ENCODE peak calls at places on chromosomes 13 and 19, in five cellular contexts. One of them, this sample, is unnamed. For H3K36me3, the result is how much of the 10 kb centered on the place peaks cover.

GRCh38 chr13:23458972-23459371 is 25.5 kb upstream of the SACS start:
- DNase-seq in mucosa of descending colon: no peak
- DNase-seq in psoas muscle: no peak
- DNase-seq in stomach: no peak
- DNase-seq in prostate gland: no peak
- DNase-seq in this sample: no peak

GRCh38 chr19:30557927-30558557 is 185.9 kb downstream of the ZNF536 start:
- DNase-seq in mucosa of descending colon: no peak
- DNase-seq in psoas muscle: no peak
- DNase-seq in stomach: no peak
- DNase-seq in prostate gland: no peak
- DNase-seq in this sample: no peak

GRCh38 chr13:90201198-90201597 is 1146.3 kb upstream of the MIR17HG start:
- DNase-seq in mucosa of descending colon: no peak
- DNase-seq in psoas muscle: no peak
- DNase-seq in stomach: no peak
- DNase-seq in prostate gland: no peak
- DNase-seq in this sample: no peak

GRCh38 chr13:99959127-99959529 is 12.4 kb downstream of the ZIC5 start:
- DNase-seq in mucosa of descending colon: no peak
- DNase-seq in psoas muscle: no peak
- DNase-seq in stomach: peak
- DNase-seq in prostate gland: no peak
- DNase-seq in this sample: no peak

GRCh38 chr13:67438465-67438864 is 208.3 kb upstream of the PCDH9 start:
- DNase-seq in mucosa of descending colon: no peak
- DNase-seq in psoas muscle: no peak
- DNase-seq in stomach: no peak
- DNase-seq in prostate gland: no peak
- DNase-seq in this sample: no peak

GRCh38 chr13:95573226-95573625 is 20.7 kb downstream of the CLDN10 start:
- DNase-seq in mucosa of descending colon: no peak
- DNase-seq in psoas muscle: no peak
- DNase-seq in stomach: no peak
- DNase-seq in prostate gland: no peak
- DNase-seq in this sample: no peak

GRCh38 chr19:42325308-42325895 is at the start of gene MEGF8:
- DNase-seq in mucosa of descending colon: peak
- DNase-seq in psoas muscle: peak
- DNase-seq in stomach: peak
- DNase-seq in prostate gland: peak
- DNase-seq in this sample: peak

GRCh38 chr13:50153401-50153800 is 138.2 kb downstream of the KCNRG start:
- DNase-seq in mucosa of descending colon: no peak
- DNase-seq in psoas muscle: no peak
- DNase-seq in stomach: no peak
- DNase-seq in prostate gland: no peak
- DNase-seq in this sample: no peak

GRCh38 chr13:40181203-40181845 is 485.1 kb downstream of the FOXO1 start:
- DNase-seq in mucosa of descending colon: no peak
- DNase-seq in psoas muscle: no peak
- DNase-seq in stomach: no peak
- DNase-seq in prostate gland: no peak
- DNase-seq in this sample: peak

GRCh38 chr13:73481265-73481664 is 422.5 kb downstream of the KLF5 start:
- DNase-seq in mucosa of descending colon: no peak
- DNase-seq in psoas muscle: no peak
- DNase-seq in stomach: no peak
- DNase-seq in prostate gland: no peak
- DNase-seq in this sample: no peak

GRCh38 chr13:104132849-104133248 is 1066.6 kb upstream of the SLC10A2 start:
- DNase-seq in mucosa of descending colon: no peak
- DNase-seq in psoas muscle: no peak
- DNase-seq in stomach: no peak
- DNase-seq in prostate gland: no peak
- DNase-seq in this sample: no peak

GRCh38 chr13:20969182-20969581 is 66.6 kb upstream of the XPO4 start:
- DNase-seq in mucosa of descending colon: no peak
- DNase-seq in psoas muscle: no peak
- DNase-seq in stomach: no peak
- DNase-seq in prostate gland: no peak
- DNase-seq in this sample: no peak

GRCh38 chr13:107121793-107122192 is 553.9 kb upstream of the ARGLU1 start:
- DNase-seq in mucosa of descending colon: no peak
- DNase-seq in psoas muscle: no peak
- DNase-seq in stomach: no peak
- DNase-seq in prostate gland: no peak
- DNase-seq in this sample: peak

GRCh38 chr13:51625555-51626345 is 41.5 kb downstream of the WDFY2 start:
- DNase-seq in mucosa of descending colon: no peak
- DNase-seq in psoas muscle: no peak
- DNase-seq in stomach: peak
- DNase-seq in prostate gland: peak
- DNase-seq in this sample: no peak

GRCh38 chr13:99124695-99125334 is 75.8 kb upstream of the UBAC2 start:
- DNase-seq in mucosa of descending colon: no peak
- DNase-seq in psoas muscle: no peak
- DNase-seq in stomach: no peak
- DNase-seq in prostate gland: no peak
- DNase-seq in this sample: peak

GRCh38 chr19:12789098-12789903 is 2.0 kb upstream of the JUNB start:
- DNase-seq in mucosa of descending colon: peak
- DNase-seq in psoas muscle: no peak
- DNase-seq in stomach: no peak
- DNase-seq in prostate gland: no peak
- DNase-seq in this sample: peak

GRCh38 chr13:30165791-30166190 is 141.6 kb downstream of the KATNAL1 start:
- DNase-seq in mucosa of descending colon: no peak
- DNase-seq in psoas muscle: peak
- DNase-seq in stomach: no peak
- DNase-seq in prostate gland: no peak
- DNase-seq in this sample: peak

GRCh38 chr13:19158526-19158925 is 23.1 kb downstream of the TUBA3C start:
- DNase-seq in mucosa of descending colon: no peak
- DNase-seq in psoas muscle: no peak
- DNase-seq in stomach: no peak
- DNase-seq in prostate gland: no peak
- DNase-seq in this sample: no peak

GRCh38 chr13:39612023-39612637 is 9.1 kb upstream of the LHFPL6 start:
- DNase-seq in mucosa of descending colon: no peak
- DNase-seq in psoas muscle: no peak
- DNase-seq in stomach: peak
- DNase-seq in prostate gland: peak
- DNase-seq in this sample: peak

GRCh38 chr19:23665651-23666410 is 21.2 kb downstream of the ZNF675 start:
- DNase-seq in mucosa of descending colon: no peak
- DNase-seq in psoas muscle: no peak
- DNase-seq in stomach: no peak
- DNase-seq in prostate gland: no peak
- DNase-seq in this sample: no peak

GRCh38 chr19:19501798-19502197 is 13.6 kb downstream of the TSSK6 start:
- DNase-seq in mucosa of descending colon: no peak
- DNase-seq in psoas muscle: no peak
- DNase-seq in stomach: no peak
- DNase-seq in prostate gland: no peak
- DNase-seq in this sample: no peak

GRCh38 chr19:41945135-41945766 is 13.9 kb downstream of the RABAC1 start:
- DNase-seq in mucosa of descending colon: peak
- DNase-seq in psoas muscle: no peak
- DNase-seq in stomach: peak
- DNase-seq in prostate gland: peak
- DNase-seq in this sample: peak

GRCh38 chr13:98432638-98433037 is 144.3 kb downstream of the STK24 start:
- DNase-seq in mucosa of descending colon: no peak
- DNase-seq in psoas muscle: no peak
- DNase-seq in stomach: no peak
- DNase-seq in prostate gland: no peak
- DNase-seq in this sample: no peak

GRCh38 chr13:39037410-39037879 is 444 bp downstream of the PROSER1 start:
- DNase-seq in mucosa of descending colon: no peak
- DNase-seq in psoas muscle: no peak
- DNase-seq in stomach: no peak
- DNase-seq in prostate gland: no peak
- DNase-seq in this sample: peak

GRCh38 chr13:62837895-62838294 is 1422.2 kb upstream of the PCDH20 start:
- DNase-seq in mucosa of descending colon: no peak
- DNase-seq in psoas muscle: no peak
- DNase-seq in stomach: no peak
- DNase-seq in prostate gland: no peak
- DNase-seq in this sample: no peak

GRCh38 chr13:25288966-25289365 is 1.7 kb upstream of the MTMR6 start:
- DNase-seq in mucosa of descending colon: no peak
- DNase-seq in psoas muscle: no peak
- DNase-seq in stomach: no peak
- DNase-seq in prostate gland: no peak
- DNase-seq in this sample: no peak

GRCh38 chr13:106650690-106651205 is 82.8 kb upstream of the ARGLU1 start:
- DNase-seq in mucosa of descending colon: no peak
- DNase-seq in psoas muscle: no peak
- DNase-seq in stomach: no peak
- DNase-seq in prostate gland: no peak
- DNase-seq in this sample: no peak

GRCh38 chr13:96662036-96662435 is 332.2 kb downstream of the OXGR1 start:
- DNase-seq in mucosa of descending colon: no peak
- DNase-seq in psoas muscle: no peak
- DNase-seq in stomach: no peak
- DNase-seq in prostate gland: no peak
- DNase-seq in this sample: no peak

GRCh38 chr19:38812841-38813320 is at the start of gene LGALS4:
- DNase-seq in mucosa of descending colon: peak
- DNase-seq in psoas muscle: no peak
- DNase-seq in stomach: peak
- DNase-seq in prostate gland: no peak
- DNase-seq in this sample: peak

GRCh38 chr13:64849174-64849573 is 2381.0 kb downstream of the PCDH9 start:
- DNase-seq in mucosa of descending colon: no peak
- DNase-seq in psoas muscle: no peak
- DNase-seq in stomach: no peak
- DNase-seq in prostate gland: no peak
- DNase-seq in this sample: no peak

GRCh38 chr13:44768233-44768632 is 192.1 kb upstream of the TSC22D1 start:
- DNase-seq in mucosa of descending colon: no peak
- DNase-seq in psoas muscle: no peak
- DNase-seq in stomach: no peak
- DNase-seq in prostate gland: no peak
- DNase-seq in this sample: no peak

GRCh38 chr19:35777411-35777841 is 2.1 kb downstream of the ARHGAP33 start:
- DNase-seq in mucosa of descending colon: peak
- DNase-seq in psoas muscle: no peak
- DNase-seq in stomach: no peak
- DNase-seq in prostate gland: no peak
- DNase-seq in this sample: no peak

DNA sequence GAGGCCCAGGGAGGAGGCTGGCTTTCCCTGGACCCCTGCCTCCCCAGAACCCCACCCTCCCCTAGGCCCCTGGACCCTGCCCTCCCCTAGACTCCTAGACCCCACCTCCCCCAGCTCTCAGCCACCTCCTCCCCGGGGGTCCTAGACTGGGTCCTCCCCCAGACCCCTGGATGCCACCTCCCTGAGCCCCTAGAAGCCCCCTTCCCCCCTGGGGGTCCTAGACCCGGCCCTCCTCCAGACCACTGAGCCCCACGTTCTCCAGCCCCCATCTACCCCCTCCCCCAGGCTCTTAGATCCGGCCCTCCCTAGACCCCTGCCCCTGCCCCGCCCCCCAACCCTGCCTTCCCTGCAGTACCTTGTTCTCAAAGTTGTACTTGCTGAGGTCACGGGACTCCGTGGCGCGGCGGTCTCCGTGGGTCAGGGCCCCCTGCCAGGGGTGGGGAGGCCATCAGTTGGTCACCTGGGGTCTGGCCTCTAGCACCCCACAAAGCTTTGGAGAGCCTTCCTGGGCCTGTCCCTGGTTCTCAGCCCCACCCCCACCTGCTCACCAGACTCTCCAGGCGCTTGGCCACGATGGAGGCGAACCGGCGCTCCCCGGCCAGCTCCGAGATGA is 8.0 kb downstream of the GPX4 start:
- DNase-seq in mucosa of descending colon: no peak
- DNase-seq in psoas muscle: no peak
- DNase-seq in stomach: no peak
- DNase-seq in prostate gland: no peak
- DNase-seq in this sample: no peak
- H3K36me3 ChIP-seq in mucosa of descending colon: under half
- H3K36me3 ChIP-seq in psoas muscle: under half
- H3K36me3 ChIP-seq in stomach: half or more
- H3K36me3 ChIP-seq in prostate gland: under half
- H3K36me3 ChIP-seq in this sample: under half

GRCh38 chr19:31658993-31659896 is 310.0 kb upstream of the TSHZ3 start:
- DNase-seq in mucosa of descending colon: no peak
- DNase-seq in psoas muscle: no peak
- DNase-seq in stomach: no peak
- DNase-seq in prostate gland: no peak
- DNase-seq in this sample: no peak
- H3K4me3 ChIP-seq in mucosa of descending colon: no peak
- H3K4me3 ChIP-seq in psoas muscle: no peak
- H3K4me3 ChIP-seq in stomach: no peak
- H3K4me3 ChIP-seq in prostate gland: no peak
- H3K4me3 ChIP-seq in this sample: no peak

GRCh38 chr19:48986211-48986610 is 6.9 kb downstream of the GYS1 start:
- DNase-seq in mucosa of descending colon: no peak
- DNase-seq in psoas muscle: no peak
- DNase-seq in stomach: no peak
- DNase-seq in prostate gland: no peak
- DNase-seq in this sample: no peak

GRCh38 chr19:48988860-48989259 is 4.2 kb downstream of the GYS1 start:
- DNase-seq in mucosa of descending colon: no peak
- DNase-seq in psoas muscle: no peak
- DNase-seq in stomach: no peak
- DNase-seq in prostate gland: no peak
- DNase-seq in this sample: no peak

GRCh38 chr19:48988286-48988685 is 4.8 kb downstream of the GYS1 start:
- DNase-seq in mucosa of descending colon: no peak
- DNase-seq in psoas muscle: no peak
- DNase-seq in stomach: no peak
- DNase-seq in prostate gland: no peak
- DNase-seq in this sample: no peak

GRCh38 chr19:48987323-48987722 is 5.8 kb downstream of the GYS1 start:
- DNase-seq in mucosa of descending colon: no peak
- DNase-seq in psoas muscle: no peak
- DNase-seq in stomach: no peak
- DNase-seq in prostate gland: no peak
- DNase-seq in this sample: no peak

DNA sequence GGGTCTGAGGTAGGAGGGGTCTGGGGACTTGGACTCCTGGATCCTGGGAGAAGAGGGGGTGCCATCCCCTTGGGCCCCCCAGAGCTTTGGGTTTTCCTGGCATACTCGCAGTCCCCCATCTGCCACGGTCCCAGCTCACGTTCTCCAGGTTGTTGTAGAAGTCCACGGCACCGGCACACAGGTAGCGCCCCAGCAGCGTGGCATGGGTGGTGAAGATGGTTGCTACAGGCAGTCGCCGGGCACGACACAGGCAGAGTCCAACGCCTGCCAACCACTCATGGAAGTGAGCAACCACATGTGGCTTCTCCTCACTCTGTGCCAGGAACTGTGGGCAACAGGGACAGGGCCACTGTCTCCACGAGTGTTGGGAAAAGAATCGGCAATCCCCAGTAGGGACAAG is 7.4 kb downstream of the GYS1 start:
- DNase-seq in mucosa of descending colon: no peak
- DNase-seq in psoas muscle: no peak
- DNase-seq in stomach: no peak
- DNase-seq in prostate gland: no peak
- DNase-seq in this sample: no peak
- H3K36me3 ChIP-seq in mucosa of descending colon: under half
- H3K36me3 ChIP-seq in psoas muscle: under half
- H3K36me3 ChIP-seq in stomach: half or more
- H3K36me3 ChIP-seq in prostate gland: under half
- H3K36me3 ChIP-seq in this sample: under half

GRCh38 chr19:39940221-39940833 is 5.9 kb upstream of the FCGBP start:
- DNase-seq in mucosa of descending colon: no peak
- DNase-seq in psoas muscle: no peak
- DNase-seq in stomach: no peak
- DNase-seq in prostate gland: no peak
- DNase-seq in this sample: no peak
- H3K4me3 ChIP-seq in mucosa of descending colon: no peak
- H3K4me3 ChIP-seq in psoas muscle: no peak
- H3K4me3 ChIP-seq in stomach: no peak
- H3K4me3 ChIP-seq in prostate gland: no peak
- H3K4me3 ChIP-seq in this sample: no peak